ENCODE peak calls at places on chromosomes 4 and X, in five cellular contexts. One of them, this sample, is unnamed.
A peak's percentile ranks its signal among the peaks of the same experiment; 100 is the strongest.

GRCh38 chrX:145654486-145654885 is 163.1 kb upstream of the SLITRK2 start:
- DNase-seq in endothelial cell: no peak
- DNase-seq in left ventricle myocardium inferior: no peak
- DNase-seq in mesothelial cell of epicardium: no peak
- DNase-seq in bronchial epithelial cell: no peak
- DNase-seq in this sample: no peak

GRCh38 chrX:40470830-40471429 is 109.8 kb upstream of the ATP6AP2 start:
- DNase-seq in endothelial cell: no peak
- DNase-seq in left ventricle myocardium inferior: no peak
- DNase-seq in mesothelial cell of epicardium: no peak
- DNase-seq in bronchial epithelial cell: no peak
- DNase-seq in this sample: no peak

GRCh38 chr4:146329042-146329716 is 114.8 kb downstream of the REELD1 start:
- DNase-seq in endothelial cell: no peak
- DNase-seq in left ventricle myocardium inferior: no peak
- DNase-seq in mesothelial cell of epicardium: no peak
- DNase-seq in bronchial epithelial cell: peak; percentile 89
- DNase-seq in this sample: no peak

GRCh38 chr4:150784305-150784704 is 202.4 kb downstream of the MAB21L2 start:
- DNase-seq in endothelial cell: no peak
- DNase-seq in left ventricle myocardium inferior: no peak
- DNase-seq in mesothelial cell of epicardium: no peak
- DNase-seq in bronchial epithelial cell: no peak
- DNase-seq in this sample: no peak

GRCh38 chrX:120559799-120560198 is 963 bp downstream of the CUL4B start:
- DNase-seq in endothelial cell: no peak
- DNase-seq in left ventricle myocardium inferior: no peak
- DNase-seq in mesothelial cell of epicardium: no peak
- DNase-seq in bronchial epithelial cell: peak; percentile 30
- DNase-seq in this sample: no peak

GRCh38 chrX:6052111-6052745 is 176.4 kb downstream of the NLGN4X start:
- DNase-seq in endothelial cell: no peak
- DNase-seq in left ventricle myocardium inferior: no peak
- DNase-seq in mesothelial cell of epicardium: no peak
- DNase-seq in bronchial epithelial cell: peak; percentile 82
- DNase-seq in this sample: no peak

GRCh38 chrX:86133761-86134160 is 14.5 kb upstream of the DACH2 start:
- DNase-seq in endothelial cell: no peak
- DNase-seq in left ventricle myocardium inferior: no peak
- DNase-seq in mesothelial cell of epicardium: no peak
- DNase-seq in bronchial epithelial cell: no peak
- DNase-seq in this sample: no peak

GRCh38 chrX:49856819-49857218 is 22.5 kb upstream of the USP27X start:
- DNase-seq in endothelial cell: no peak
- DNase-seq in left ventricle myocardium inferior: no peak
- DNase-seq in mesothelial cell of epicardium: no peak
- DNase-seq in bronchial epithelial cell: no peak
- DNase-seq in this sample: no peak

GRCh38 chr4:60134106-60134505 is 1066.0 kb upstream of the ADGRL3 start:
- DNase-seq in endothelial cell: no peak
- DNase-seq in left ventricle myocardium inferior: no peak
- DNase-seq in mesothelial cell of epicardium: no peak
- DNase-seq in bronchial epithelial cell: no peak
- DNase-seq in this sample: no peak

GRCh38 chr4:133154725-133155124 is 5.6 kb downstream of the PCDH10 start:
- DNase-seq in endothelial cell: peak; percentile 33
- DNase-seq in left ventricle myocardium inferior: no peak
- DNase-seq in mesothelial cell of epicardium: peak; percentile 46
- DNase-seq in bronchial epithelial cell: peak; percentile 10
- DNase-seq in this sample: no peak

GRCh38 chr4:109294006-109294405 is 8.5 kb downstream of the COL25A1 start:
- DNase-seq in endothelial cell: peak; percentile 36
- DNase-seq in left ventricle myocardium inferior: no peak
- DNase-seq in mesothelial cell of epicardium: no peak
- DNase-seq in bronchial epithelial cell: peak; percentile 15
- DNase-seq in this sample: no peak

GRCh38 chr4:54493862-54494261 is 163.9 kb upstream of the KIT start:
- DNase-seq in endothelial cell: no peak
- DNase-seq in left ventricle myocardium inferior: no peak
- DNase-seq in mesothelial cell of epicardium: no peak
- DNase-seq in bronchial epithelial cell: no peak
- DNase-seq in this sample: no peak

GRCh38 chrX:15903186-15903681 is 48.6 kb upstream of the AP1S2 start:
- DNase-seq in endothelial cell: no peak
- DNase-seq in left ventricle myocardium inferior: no peak
- DNase-seq in mesothelial cell of epicardium: no peak
- DNase-seq in bronchial epithelial cell: no peak
- DNase-seq in this sample: no peak

GRCh38 chrX:7146703-7147430 is 645 bp upstream of the STS start:
- DNase-seq in endothelial cell: no peak
- DNase-seq in left ventricle myocardium inferior: no peak
- DNase-seq in mesothelial cell of epicardium: peak; percentile 42
- DNase-seq in bronchial epithelial cell: no peak
- DNase-seq in this sample: no peak

GRCh38 chr4:176780995-176781738 is 11.6 kb downstream of the VEGFC start:
- DNase-seq in endothelial cell: no peak
- DNase-seq in left ventricle myocardium inferior: no peak
- DNase-seq in mesothelial cell of epicardium: no peak
- DNase-seq in bronchial epithelial cell: peak; percentile 94
- DNase-seq in this sample: no peak

GRCh38 chr4:8368998-8369397 is 71.5 kb downstream of the ACOX3 start:
- DNase-seq in endothelial cell: no peak
- DNase-seq in left ventricle myocardium inferior: no peak
- DNase-seq in mesothelial cell of epicardium: no peak
- DNase-seq in bronchial epithelial cell: no peak
- DNase-seq in this sample: no peak

GRCh38 chrX:39888730-39889129 is 209.0 kb downstream of the BCOR start:
- DNase-seq in endothelial cell: no peak
- DNase-seq in left ventricle myocardium inferior: no peak
- DNase-seq in mesothelial cell of epicardium: no peak
- DNase-seq in bronchial epithelial cell: no peak
- DNase-seq in this sample: no peak

GRCh38 chrX:63513825-63514574 is 162.9 kb upstream of the SPIN4 start:
- DNase-seq in endothelial cell: no peak
- DNase-seq in left ventricle myocardium inferior: peak; percentile 16
- DNase-seq in mesothelial cell of epicardium: no peak
- DNase-seq in bronchial epithelial cell: peak; percentile 31
- DNase-seq in this sample: no peak

GRCh38 chr4:38902695-38903094 is 35.1 kb downstream of the FAM114A1 start:
- DNase-seq in endothelial cell: no peak
- DNase-seq in left ventricle myocardium inferior: no peak
- DNase-seq in mesothelial cell of epicardium: no peak
- DNase-seq in bronchial epithelial cell: peak; percentile 43
- DNase-seq in this sample: no peak

GRCh38 chr4:118154643-118155042 is 120.4 kb downstream of the NDST3 start:
- DNase-seq in endothelial cell: no peak
- DNase-seq in left ventricle myocardium inferior: no peak
- DNase-seq in mesothelial cell of epicardium: no peak
- DNase-seq in bronchial epithelial cell: no peak
- DNase-seq in this sample: no peak

GRCh38 chrX:129037389-129037788 is 485.9 kb downstream of the SMARCA1 start:
- DNase-seq in endothelial cell: no peak
- DNase-seq in left ventricle myocardium inferior: no peak
- DNase-seq in mesothelial cell of epicardium: no peak
- DNase-seq in bronchial epithelial cell: no peak
- DNase-seq in this sample: no peak

GRCh38 chrX:153460826-153461225 is 9.6 kb downstream of the HAUS7 start:
- DNase-seq in endothelial cell: peak; percentile 67
- DNase-seq in left ventricle myocardium inferior: no peak
- DNase-seq in mesothelial cell of epicardium: peak; percentile 60
- DNase-seq in bronchial epithelial cell: peak; percentile 21
- DNase-seq in this sample: peak; percentile 49

GRCh38 chr4:105808459-105809041 is 86.7 kb upstream of the NPNT start:
- DNase-seq in endothelial cell: no peak
- DNase-seq in left ventricle myocardium inferior: no peak
- DNase-seq in mesothelial cell of epicardium: no peak
- DNase-seq in bronchial epithelial cell: peak; percentile 46
- DNase-seq in this sample: no peak

GRCh38 chrX:71493111-71493613 is 39.7 kb upstream of the OGT start:
- DNase-seq in endothelial cell: no peak
- DNase-seq in left ventricle myocardium inferior: no peak
- DNase-seq in mesothelial cell of epicardium: no peak
- DNase-seq in bronchial epithelial cell: peak; percentile 10
- DNase-seq in this sample: no peak

GRCh38 chr4:41145571-41146078 is 68.7 kb downstream of the APBB2 start:
- DNase-seq in endothelial cell: no peak
- DNase-seq in left ventricle myocardium inferior: no peak
- DNase-seq in mesothelial cell of epicardium: no peak
- DNase-seq in bronchial epithelial cell: no peak
- DNase-seq in this sample: no peak

GRCh38 chr4:139108567-139109128 is 68.4 kb downstream of the ELF2 start:
- DNase-seq in endothelial cell: no peak
- DNase-seq in left ventricle myocardium inferior: no peak
- DNase-seq in mesothelial cell of epicardium: no peak
- DNase-seq in bronchial epithelial cell: no peak
- DNase-seq in this sample: no peak

GRCh38 chr4:80767944-80768343 is 262.6 kb upstream of the BMP3 start:
- DNase-seq in endothelial cell: no peak
- DNase-seq in left ventricle myocardium inferior: no peak
- DNase-seq in mesothelial cell of epicardium: no peak
- DNase-seq in bronchial epithelial cell: peak; percentile 72
- DNase-seq in this sample: no peak

GRCh38 chr4:150327262-150327780 is 249.1 kb downstream of the DCLK2 start:
- DNase-seq in endothelial cell: no peak
- DNase-seq in left ventricle myocardium inferior: no peak
- DNase-seq in mesothelial cell of epicardium: no peak
- DNase-seq in bronchial epithelial cell: no peak
- DNase-seq in this sample: no peak

GRCh38 chr4:89590102-89590501 is 246.9 kb downstream of the SNCA start:
- DNase-seq in endothelial cell: no peak
- DNase-seq in left ventricle myocardium inferior: no peak
- DNase-seq in mesothelial cell of epicardium: no peak
- DNase-seq in bronchial epithelial cell: no peak
- DNase-seq in this sample: no peak

GRCh38 chr4:89588366-89588765 is 248.6 kb downstream of the SNCA start:
- DNase-seq in endothelial cell: no peak
- DNase-seq in left ventricle myocardium inferior: no peak
- DNase-seq in mesothelial cell of epicardium: no peak
- DNase-seq in bronchial epithelial cell: no peak
- DNase-seq in this sample: no peak

GRCh38 chr4:89586318-89586717 is 250.6 kb downstream of the SNCA start:
- DNase-seq in endothelial cell: no peak
- DNase-seq in left ventricle myocardium inferior: no peak
- DNase-seq in mesothelial cell of epicardium: no peak
- DNase-seq in bronchial epithelial cell: no peak
- DNase-seq in this sample: no peak

GRCh38 chr4:89587364-89587763 is 249.6 kb downstream of the SNCA start:
- DNase-seq in endothelial cell: no peak
- DNase-seq in left ventricle myocardium inferior: no peak
- DNase-seq in mesothelial cell of epicardium: no peak
- DNase-seq in bronchial epithelial cell: no peak
- DNase-seq in this sample: no peak

DNA sequence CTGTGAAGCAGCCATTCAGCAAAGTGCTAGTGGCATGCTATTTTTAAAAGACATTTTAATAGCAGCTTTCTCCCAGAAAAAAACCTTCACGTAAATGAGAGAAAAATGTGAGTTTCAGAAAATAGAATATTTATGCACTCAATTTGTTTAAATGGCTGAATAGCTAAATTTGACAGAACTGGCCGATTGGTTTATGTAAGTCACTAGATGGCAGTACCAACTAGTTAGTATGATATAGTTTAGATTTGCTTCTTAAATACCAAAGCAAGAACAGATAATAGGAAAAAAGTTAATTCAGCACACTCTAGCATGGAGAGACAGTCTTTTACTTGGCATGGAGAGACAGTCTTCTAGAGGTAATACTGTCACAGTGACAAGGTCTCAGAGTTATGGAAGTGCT is 250.1 kb downstream of the SNCA start:
- DNase-seq in endothelial cell: no peak
- DNase-seq in left ventricle myocardium inferior: no peak
- DNase-seq in mesothelial cell of epicardium: no peak
- DNase-seq in bronchial epithelial cell: peak; percentile 39
- DNase-seq in this sample: no peak
- TF ChIP-seq CTCF in endothelial cell: no peak
- TF ChIP-seq CTCF in left ventricle myocardium inferior: peak; percentile 32
- TF ChIP-seq CTCF in mesothelial cell of epicardium: no peak
- TF ChIP-seq CTCF in bronchial epithelial cell: peak; percentile 25
- TF ChIP-seq CTCF in this sample: peak; percentile 18

DNA sequence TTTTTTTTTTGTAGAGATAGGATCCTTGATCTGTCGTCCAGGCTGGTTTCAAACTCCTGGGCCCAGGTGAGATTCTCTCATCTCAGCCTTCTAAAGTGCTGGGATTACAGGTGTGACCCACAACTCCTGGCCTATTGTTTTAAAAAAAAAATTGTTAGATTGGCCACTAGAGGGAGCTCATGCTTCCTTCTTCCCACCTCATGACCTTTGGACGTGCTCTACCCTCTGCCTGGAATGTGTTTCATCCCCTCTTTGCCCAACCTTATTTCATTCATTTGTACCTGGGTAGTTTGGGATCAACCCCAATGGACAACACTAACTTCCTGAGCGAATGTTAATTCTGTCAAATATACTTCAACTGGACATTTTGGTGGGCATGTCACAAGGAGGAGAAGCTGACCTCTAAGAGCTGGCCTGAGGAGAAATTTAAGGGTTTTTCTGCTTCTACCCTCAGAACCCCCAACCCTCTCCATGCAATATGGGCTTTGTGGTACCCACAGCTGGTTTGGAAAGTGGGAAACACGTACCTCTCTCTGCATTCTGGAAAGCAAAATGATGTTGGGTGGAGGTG is 6.4 kb downstream of the PPEF2 start:
- DNase-seq in endothelial cell: no peak
- DNase-seq in left ventricle myocardium inferior: no peak
- DNase-seq in mesothelial cell of epicardium: no peak
- DNase-seq in bronchial epithelial cell: peak; percentile 33
- DNase-seq in this sample: no peak
- TF ChIP-seq CTCF in endothelial cell: peak; percentile 90
- TF ChIP-seq CTCF in left ventricle myocardium inferior: peak; percentile 60
- TF ChIP-seq CTCF in mesothelial cell of epicardium: peak; percentile 74
- TF ChIP-seq CTCF in bronchial epithelial cell: peak; percentile 67
- TF ChIP-seq CTCF in this sample: peak; percentile 67

GRCh38 chr4:100742045-100742444 is 224.2 kb upstream of the EMCN start:
- DNase-seq in endothelial cell: no peak
- DNase-seq in left ventricle myocardium inferior: no peak
- DNase-seq in mesothelial cell of epicardium: no peak
- DNase-seq in bronchial epithelial cell: peak; percentile 86
- DNase-seq in this sample: no peak
- TF ChIP-seq CTCF in endothelial cell: peak; percentile 42
- TF ChIP-seq CTCF in left ventricle myocardium inferior: peak; percentile 58
- TF ChIP-seq CTCF in mesothelial cell of epicardium: no peak
- TF ChIP-seq CTCF in bronchial epithelial cell: peak; percentile 44
- TF ChIP-seq CTCF in this sample: peak; percentile 11

DNA sequence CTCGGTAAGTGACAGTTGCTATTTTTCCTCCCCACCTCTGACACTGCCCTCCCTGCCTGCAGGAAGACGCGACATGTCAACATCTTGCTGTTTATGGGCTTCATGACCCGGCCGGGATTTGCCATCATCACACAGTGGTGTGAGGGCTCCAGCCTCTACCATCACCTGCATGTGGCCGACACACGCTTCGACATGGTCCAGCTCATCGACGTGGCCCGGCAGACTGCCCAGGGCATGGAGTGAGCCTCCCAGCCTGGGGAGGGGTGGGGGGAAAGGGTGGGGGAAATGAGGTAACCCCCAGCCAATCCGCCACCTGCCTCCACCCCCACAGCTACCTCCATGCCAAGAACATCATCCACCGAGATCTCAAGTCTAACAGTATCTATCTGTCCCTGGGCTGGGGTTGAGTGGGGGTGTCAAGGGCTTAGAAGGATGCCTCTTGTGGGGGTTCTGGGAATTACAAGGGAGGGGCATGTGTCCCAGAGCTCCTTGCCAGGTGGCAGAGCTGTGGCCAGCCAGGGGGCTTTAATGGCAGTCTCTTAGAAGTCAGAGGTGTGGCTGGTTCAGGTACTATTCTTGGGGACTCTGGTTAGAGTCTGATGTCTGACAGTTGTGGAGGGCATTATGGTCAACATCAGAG is 7.8 kb downstream of the ARAF start:
- DNase-seq in endothelial cell: no peak
- DNase-seq in left ventricle myocardium inferior: no peak
- DNase-seq in mesothelial cell of epicardium: no peak
- DNase-seq in bronchial epithelial cell: no peak
- DNase-seq in this sample: no peak
- TF ChIP-seq CTCF in endothelial cell: peak; percentile 31
- TF ChIP-seq CTCF in left ventricle myocardium inferior: peak; percentile 42
- TF ChIP-seq CTCF in mesothelial cell of epicardium: peak; percentile 38
- TF ChIP-seq CTCF in bronchial epithelial cell: peak; percentile 42
- TF ChIP-seq CTCF in this sample: peak; percentile 30